ENCODE peak calls at places on chromosomes 4 and X, in four cellular contexts. R is stomach; L is CD4-positive, alpha-beta T cell; Z is psoas muscle. G is an unnamed sample.

GRCh38 chr4:107658400-107659326 is 61.4 kb downstream of the PAPSS1 start:
- DNase-seq in R (no peak), L (no peak), Z (no peak), G (no peak)

GRCh38 chrX:76148011-76148665 is 24.7 kb upstream of the PBDC1 start:
- DNase-seq in R (no peak), L (no peak), Z (no peak), G (no peak)

GRCh38 chrX:18146009-18146408 is 74.7 kb downstream of the BEND2 start:
- DNase-seq in R (no peak), L (no peak), Z (no peak), G (no peak)

GRCh38 chrX:132622130-132622529 is 133.3 kb upstream of the MBNL3 start:
- DNase-seq in R (no peak), L (no peak), Z (no peak), G (no peak)

GRCh38 chrX:114619874-114620273 is 36.0 kb downstream of the HTR2C start:
- DNase-seq in R (no peak), L (no peak), Z (no peak), G (no peak)

GRCh38 chr4:1381944-1382541 is 24.2 kb downstream of the NKX1-1 start:
- DNase-seq in R (no peak), L (no peak), Z (peak), G (peak)

GRCh38 chr4:33357121-33357520 is 2637.0 kb downstream of the PCDH7 start:
- DNase-seq in R (no peak), L (no peak), Z (no peak), G (no peak)

GRCh38 chr4:187088070-187088799 is 364.6 kb upstream of the FAT1 start:
- DNase-seq in R (no peak), L (no peak), Z (no peak), G (no peak)

GRCh38 chrX:120310861-120311631 is at the start of gene TMEM255A:
- DNase-seq in R (no peak), L (no peak), Z (peak), G (no peak)

GRCh38 chr4:184815046-184815877 is 10.5 kb downstream of the ACSL1 start:
- DNase-seq in R (peak), L (no peak), Z (peak), G (no peak)

GRCh38 chr4:10198365-10198764 is 81.8 kb upstream of the WDR1 start:
- DNase-seq in R (no peak), L (no peak), Z (no peak), G (no peak)

GRCh38 chr4:141860974-141861373 is 224.6 kb downstream of the IL15 start:
- DNase-seq in R (no peak), L (no peak), Z (no peak), G (no peak)

GRCh38 chrX:28625223-28625622 is 38.0 kb downstream of the IL1RAPL1 start:
- DNase-seq in R (no peak), L (no peak), Z (no peak), G (no peak)

GRCh38 chrX:39905475-39905889 is 192.3 kb downstream of the BCOR start:
- DNase-seq in R (no peak), L (no peak), Z (no peak), G (no peak)

GRCh38 chrX:39195156-39195555 is 393.9 kb downstream of the MID1IP1 start:
- DNase-seq in R (no peak), L (no peak), Z (no peak), G (no peak)

GRCh38 chrX:73683236-73683859 is 120.4 kb downstream of the CHIC1 start:
- DNase-seq in R (no peak), L (no peak), Z (no peak), G (no peak)

GRCh38 chr4:80101768-80102116 is 28.7 kb upstream of the ANTXR2 start:
- DNase-seq in R (no peak), L (no peak), Z (no peak), G (no peak)

GRCh38 chrX:71227370-71228062 is 4.5 kb downstream of the GJB1 start:
- DNase-seq in R (no peak), L (no peak), Z (no peak), G (no peak)

GRCh38 chrX:29397506-29397905 is 810.3 kb downstream of the IL1RAPL1 start:
- DNase-seq in R (no peak), L (no peak), Z (no peak), G (no peak)

GRCh38 chr4:186067757-186068385 is 1.1 kb upstream of the TLR3 start:
- DNase-seq in R (peak), L (peak), Z (no peak), G (no peak)

GRCh38 chrX:107674480-107675364 is 46.4 kb downstream of the PRPS1 start:
- DNase-seq in R (peak), L (peak), Z (peak), G (peak)

GRCh38 chrX:115486510-115486909 is 74.5 kb upstream of the PLS3 start:
- DNase-seq in R (no peak), L (no peak), Z (no peak), G (no peak)

GRCh38 chr4:182074842-182075241 is 168.4 kb upstream of the TENM3 start:
- DNase-seq in R (no peak), L (no peak), Z (no peak), G (no peak)

GRCh38 chr4:175927121-175927520 is 115.1 kb upstream of the GPM6A start:
- DNase-seq in R (no peak), L (no peak), Z (no peak), G (no peak)

GRCh38 chr4:181504846-181505374 is 738.3 kb upstream of the TENM3 start:
- DNase-seq in R (no peak), L (no peak), Z (no peak), G (no peak)

GRCh38 chr4:40395908-40396806 is 61.0 kb downstream of the CHRNA9 start:
- DNase-seq in R (peak), L (no peak), Z (peak), G (no peak)

GRCh38 chr4:58247792-58248191 is 1137.6 kb upstream of the IGFBP7 start:
- DNase-seq in R (no peak), L (no peak), Z (no peak), G (no peak)

GRCh38 chrX:16101581-16101980 is 21.8 kb upstream of the GRPR start:
- DNase-seq in R (no peak), L (no peak), Z (no peak), G (no peak)

GRCh38 chr4:89876548-89876947 is 18.1 kb upstream of the MMRN1 start:
- DNase-seq in R (no peak), L (no peak), Z (no peak), G (no peak)

GRCh38 chr4:80454561-80454960 is 119.0 kb downstream of the CFAP299 start:
- DNase-seq in R (no peak), L (no peak), Z (no peak), G (no peak)

GRCh38 chrX:119870626-119871131 is 854 bp downstream of the RNF113A start:
- DNase-seq in R (no peak), L (peak), Z (peak), G (no peak)

GRCh38 chr4:155889036-155889793 is 14.3 kb upstream of the TDO2 start:
- DNase-seq in R (no peak), L (no peak), Z (no peak), G (no peak)

GRCh38 chr4:60759518-60760245 is 440.4 kb upstream of the ADGRL3 start:
- DNase-seq in R (no peak), L (no peak), Z (no peak), G (no peak)
- TF ChIP-seq CTCF in R (no peak), L (no peak), Z (no peak), G (no peak)

GRCh38 chrX:65034292-65034640 is 58.0 kb upstream of the ZC4H2 start:
- DNase-seq in R (no peak), L (no peak), Z (no peak), G (no peak)

GRCh38 chrX:65035451-65035779 is 59.2 kb upstream of the ZC4H2 start:
- DNase-seq in R (peak), L (no peak), Z (peak), G (no peak)

GRCh38 chrX:65034641-65035450 is 58.6 kb upstream of the ZC4H2 start:
- DNase-seq in R (peak), L (peak), Z (peak), G (no peak)
- TF ChIP-seq CTCF in R (peak), L (peak), Z (no peak), G (no peak)

GRCh38 chrX:26651755-26652154 is 435.8 kb downstream of the MAGEB5 start:
- DNase-seq in R (no peak), L (no peak), Z (no peak), G (no peak)
- TF ChIP-seq CTCF in R (no peak), L (no peak), Z (no peak), G (no peak)

DNA sequence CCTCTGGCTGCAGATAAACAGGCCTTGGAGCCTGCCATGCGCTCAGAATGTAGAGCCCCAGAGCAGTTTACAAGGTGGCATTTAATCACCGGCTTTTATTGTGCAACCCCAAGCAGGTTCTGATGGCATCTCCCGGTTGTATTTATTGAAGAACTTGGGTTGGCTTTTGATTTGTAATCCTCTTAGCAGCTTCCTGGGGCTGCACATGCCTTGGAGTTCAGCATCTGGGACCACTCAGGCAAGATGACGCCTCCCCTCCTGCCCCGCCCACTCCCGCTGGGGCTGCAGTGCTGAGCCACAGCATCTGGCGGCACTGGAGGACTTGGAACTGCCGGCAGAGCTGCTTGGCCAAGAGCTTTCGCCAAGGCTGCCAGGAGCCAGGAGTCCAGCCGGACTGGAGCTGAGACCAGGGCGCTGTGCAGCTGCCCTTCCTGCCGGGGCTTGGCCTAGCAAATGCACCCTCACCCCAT is 5.3 kb downstream of the HTRA3 start:
- DNase-seq in R (peak), L (no peak), Z (peak), G (no peak)
- TF ChIP-seq CTCF in R (no peak), L (no peak), Z (peak), G (no peak)

G was measured in CD14-positive monocyte.